ENCODE peak calls at places on chromosomes 4 and X, in five cellular contexts. One of them, this sample, is unnamed.
A peak's percentile ranks its signal among the peaks of the same experiment; 100 is the strongest.

GRCh38 chr4:95409127-95409526 is 139.6 kb downstream of the UNC5C start:
- DNase-seq in effector CD4-positive, alpha-beta T cell: no peak
- DNase-seq in stimulated activated CD4-positive, alpha-beta T cell treated with anti-CD3 and anti-CD28 coated beads, Interleukin-15, amount 100 ng/mL, for 1 hour: no peak
- DNase-seq in activated CD4-positive, alpha-beta T cell treated with anti-CD3 and anti-CD28 coated beads, Interleukin-2, amount 10 ng/mL, durations not matched to agents 7 days and 5 days: no peak
- DNase-seq in fibroblast of pulmonary artery: peak; percentile 8
- DNase-seq in this sample: peak; percentile 31

GRCh38 chr4:98747659-98748091 is 89.3 kb upstream of the TSPAN5 start:
- DNase-seq in activated CD4-positive, alpha-beta T cell treated with anti-CD3 and anti-CD28 coated beads, Interleukin-2, amount 10 ng/mL, durations not matched to agents 7 days and 5 days: no peak
- DNase-seq in effector CD4-positive, alpha-beta T cell: no peak
- DNase-seq in fibroblast of pulmonary artery: no peak
- DNase-seq in stimulated activated CD4-positive, alpha-beta T cell treated with anti-CD3 and anti-CD28 coated beads, Interleukin-15, amount 100 ng/mL, for 1 hour: no peak
- DNase-seq in this sample: no peak

GRCh38 chr4:84928089-84928488 is 38.4 kb downstream of the WDFY3 start:
- DNase-seq in stimulated activated CD4-positive, alpha-beta T cell treated with anti-CD3 and anti-CD28 coated beads, Interleukin-15, amount 100 ng/mL, for 1 hour: no peak
- DNase-seq in activated CD4-positive, alpha-beta T cell treated with anti-CD3 and anti-CD28 coated beads, Interleukin-2, amount 10 ng/mL, durations not matched to agents 7 days and 5 days: no peak
- DNase-seq in effector CD4-positive, alpha-beta T cell: no peak
- DNase-seq in fibroblast of pulmonary artery: no peak
- DNase-seq in this sample: no peak

GRCh38 chr4:186693159-186693815 is 30.4 kb downstream of the FAT1 start:
- DNase-seq in effector CD4-positive, alpha-beta T cell: no peak
- DNase-seq in activated CD4-positive, alpha-beta T cell treated with anti-CD3 and anti-CD28 coated beads, Interleukin-2, amount 10 ng/mL, durations not matched to agents 7 days and 5 days: no peak
- DNase-seq in stimulated activated CD4-positive, alpha-beta T cell treated with anti-CD3 and anti-CD28 coated beads, Interleukin-15, amount 100 ng/mL, for 1 hour: no peak
- DNase-seq in fibroblast of pulmonary artery: peak; percentile 94
- DNase-seq in this sample: peak; percentile 52

GRCh38 chr4:2862528-2862927 is 18.9 kb downstream of the ADD1 start:
- DNase-seq in activated CD4-positive, alpha-beta T cell treated with anti-CD3 and anti-CD28 coated beads, Interleukin-2, amount 10 ng/mL, durations not matched to agents 7 days and 5 days: no peak
- DNase-seq in stimulated activated CD4-positive, alpha-beta T cell treated with anti-CD3 and anti-CD28 coated beads, Interleukin-15, amount 100 ng/mL, for 1 hour: no peak
- DNase-seq in effector CD4-positive, alpha-beta T cell: no peak
- DNase-seq in fibroblast of pulmonary artery: no peak
- DNase-seq in this sample: peak; percentile 81

GRCh38 chrX:122135070-122135469 is 1049.0 kb upstream of the GRIA3 start:
- DNase-seq in effector CD4-positive, alpha-beta T cell: no peak
- DNase-seq in fibroblast of pulmonary artery: no peak
- DNase-seq in activated CD4-positive, alpha-beta T cell treated with anti-CD3 and anti-CD28 coated beads, Interleukin-2, amount 10 ng/mL, durations not matched to agents 7 days and 5 days: no peak
- DNase-seq in stimulated activated CD4-positive, alpha-beta T cell treated with anti-CD3 and anti-CD28 coated beads, Interleukin-15, amount 100 ng/mL, for 1 hour: no peak
- DNase-seq in this sample: no peak

GRCh38 chr4:133588306-133588705 is 439.2 kb downstream of the PCDH10 start:
- DNase-seq in activated CD4-positive, alpha-beta T cell treated with anti-CD3 and anti-CD28 coated beads, Interleukin-2, amount 10 ng/mL, durations not matched to agents 7 days and 5 days: no peak
- DNase-seq in fibroblast of pulmonary artery: no peak
- DNase-seq in effector CD4-positive, alpha-beta T cell: no peak
- DNase-seq in stimulated activated CD4-positive, alpha-beta T cell treated with anti-CD3 and anti-CD28 coated beads, Interleukin-15, amount 100 ng/mL, for 1 hour: no peak
- DNase-seq in this sample: no peak

GRCh38 chrX:118038614-118039365 is 77.8 kb downstream of the KLHL13 start:
- DNase-seq in effector CD4-positive, alpha-beta T cell: no peak
- DNase-seq in fibroblast of pulmonary artery: no peak
- DNase-seq in stimulated activated CD4-positive, alpha-beta T cell treated with anti-CD3 and anti-CD28 coated beads, Interleukin-15, amount 100 ng/mL, for 1 hour: no peak
- DNase-seq in activated CD4-positive, alpha-beta T cell treated with anti-CD3 and anti-CD28 coated beads, Interleukin-2, amount 10 ng/mL, durations not matched to agents 7 days and 5 days: no peak
- DNase-seq in this sample: no peak

GRCh38 chr4:183571350-183572076 is 66.7 kb downstream of the ING2 start:
- DNase-seq in fibroblast of pulmonary artery: peak; percentile 38
- DNase-seq in stimulated activated CD4-positive, alpha-beta T cell treated with anti-CD3 and anti-CD28 coated beads, Interleukin-15, amount 100 ng/mL, for 1 hour: no peak
- DNase-seq in effector CD4-positive, alpha-beta T cell: no peak
- DNase-seq in activated CD4-positive, alpha-beta T cell treated with anti-CD3 and anti-CD28 coated beads, Interleukin-2, amount 10 ng/mL, durations not matched to agents 7 days and 5 days: no peak
- DNase-seq in this sample: peak; percentile 77

GRCh38 chrX:19070555-19070994 is 51.7 kb downstream of the ADGRG2 start:
- DNase-seq in activated CD4-positive, alpha-beta T cell treated with anti-CD3 and anti-CD28 coated beads, Interleukin-2, amount 10 ng/mL, durations not matched to agents 7 days and 5 days: no peak
- DNase-seq in stimulated activated CD4-positive, alpha-beta T cell treated with anti-CD3 and anti-CD28 coated beads, Interleukin-15, amount 100 ng/mL, for 1 hour: no peak
- DNase-seq in fibroblast of pulmonary artery: no peak
- DNase-seq in effector CD4-positive, alpha-beta T cell: no peak
- DNase-seq in this sample: no peak

GRCh38 chr4:147340547-147341225 is 140.2 kb upstream of the EDNRA start:
- DNase-seq in fibroblast of pulmonary artery: peak; percentile 9
- DNase-seq in stimulated activated CD4-positive, alpha-beta T cell treated with anti-CD3 and anti-CD28 coated beads, Interleukin-15, amount 100 ng/mL, for 1 hour: no peak
- DNase-seq in effector CD4-positive, alpha-beta T cell: no peak
- DNase-seq in activated CD4-positive, alpha-beta T cell treated with anti-CD3 and anti-CD28 coated beads, Interleukin-2, amount 10 ng/mL, durations not matched to agents 7 days and 5 days: no peak
- DNase-seq in this sample: peak; percentile 62

GRCh38 chrX:24877854-24878650 is 137.7 kb downstream of the ARX start:
- DNase-seq in effector CD4-positive, alpha-beta T cell: no peak
- DNase-seq in stimulated activated CD4-positive, alpha-beta T cell treated with anti-CD3 and anti-CD28 coated beads, Interleukin-15, amount 100 ng/mL, for 1 hour: no peak
- DNase-seq in fibroblast of pulmonary artery: no peak
- DNase-seq in activated CD4-positive, alpha-beta T cell treated with anti-CD3 and anti-CD28 coated beads, Interleukin-2, amount 10 ng/mL, durations not matched to agents 7 days and 5 days: no peak
- DNase-seq in this sample: peak; percentile 38

GRCh38 chr4:71261633-71262121 is 77.1 kb upstream of the SLC4A4 start:
- DNase-seq in fibroblast of pulmonary artery: no peak
- DNase-seq in activated CD4-positive, alpha-beta T cell treated with anti-CD3 and anti-CD28 coated beads, Interleukin-2, amount 10 ng/mL, durations not matched to agents 7 days and 5 days: peak; percentile 26
- DNase-seq in stimulated activated CD4-positive, alpha-beta T cell treated with anti-CD3 and anti-CD28 coated beads, Interleukin-15, amount 100 ng/mL, for 1 hour: no peak
- DNase-seq in effector CD4-positive, alpha-beta T cell: no peak
- DNase-seq in this sample: peak; percentile 72

GRCh38 chr4:72449705-72450104 is 119.3 kb downstream of the ADAMTS3 start:
- DNase-seq in fibroblast of pulmonary artery: no peak
- DNase-seq in effector CD4-positive, alpha-beta T cell: no peak
- DNase-seq in activated CD4-positive, alpha-beta T cell treated with anti-CD3 and anti-CD28 coated beads, Interleukin-2, amount 10 ng/mL, durations not matched to agents 7 days and 5 days: no peak
- DNase-seq in stimulated activated CD4-positive, alpha-beta T cell treated with anti-CD3 and anti-CD28 coated beads, Interleukin-15, amount 100 ng/mL, for 1 hour: no peak
- DNase-seq in this sample: no peak

GRCh38 chr4:732911-733630 is 27.4 kb downstream of the PCGF3 start:
- DNase-seq in activated CD4-positive, alpha-beta T cell treated with anti-CD3 and anti-CD28 coated beads, Interleukin-2, amount 10 ng/mL, durations not matched to agents 7 days and 5 days: no peak
- DNase-seq in stimulated activated CD4-positive, alpha-beta T cell treated with anti-CD3 and anti-CD28 coated beads, Interleukin-15, amount 100 ng/mL, for 1 hour: no peak
- DNase-seq in effector CD4-positive, alpha-beta T cell: no peak
- DNase-seq in fibroblast of pulmonary artery: no peak
- DNase-seq in this sample: no peak

GRCh38 chr4:173448919-173449641 is 50.2 kb upstream of the SCRG1 start:
- DNase-seq in fibroblast of pulmonary artery: no peak
- DNase-seq in stimulated activated CD4-positive, alpha-beta T cell treated with anti-CD3 and anti-CD28 coated beads, Interleukin-15, amount 100 ng/mL, for 1 hour: no peak
- DNase-seq in effector CD4-positive, alpha-beta T cell: no peak
- DNase-seq in activated CD4-positive, alpha-beta T cell treated with anti-CD3 and anti-CD28 coated beads, Interleukin-2, amount 10 ng/mL, durations not matched to agents 7 days and 5 days: no peak
- DNase-seq in this sample: no peak

GRCh38 chrX:12007881-12008280 is 130.4 kb upstream of the FRMPD4 start:
- DNase-seq in effector CD4-positive, alpha-beta T cell: no peak
- DNase-seq in stimulated activated CD4-positive, alpha-beta T cell treated with anti-CD3 and anti-CD28 coated beads, Interleukin-15, amount 100 ng/mL, for 1 hour: no peak
- DNase-seq in activated CD4-positive, alpha-beta T cell treated with anti-CD3 and anti-CD28 coated beads, Interleukin-2, amount 10 ng/mL, durations not matched to agents 7 days and 5 days: no peak
- DNase-seq in fibroblast of pulmonary artery: peak; percentile 67
- DNase-seq in this sample: peak; percentile 71

GRCh38 chrX:51494409-51494808 is 2.0 kb downstream of the NUDT11 start:
- DNase-seq in effector CD4-positive, alpha-beta T cell: no peak
- DNase-seq in stimulated activated CD4-positive, alpha-beta T cell treated with anti-CD3 and anti-CD28 coated beads, Interleukin-15, amount 100 ng/mL, for 1 hour: no peak
- DNase-seq in fibroblast of pulmonary artery: no peak
- DNase-seq in activated CD4-positive, alpha-beta T cell treated with anti-CD3 and anti-CD28 coated beads, Interleukin-2, amount 10 ng/mL, durations not matched to agents 7 days and 5 days: no peak
- DNase-seq in this sample: peak; percentile 14

GRCh38 chr4:5545271-5545670 is 163.1 kb downstream of the EVC2 start:
- DNase-seq in stimulated activated CD4-positive, alpha-beta T cell treated with anti-CD3 and anti-CD28 coated beads, Interleukin-15, amount 100 ng/mL, for 1 hour: no peak
- DNase-seq in effector CD4-positive, alpha-beta T cell: no peak
- DNase-seq in fibroblast of pulmonary artery: no peak
- DNase-seq in activated CD4-positive, alpha-beta T cell treated with anti-CD3 and anti-CD28 coated beads, Interleukin-2, amount 10 ng/mL, durations not matched to agents 7 days and 5 days: no peak
- DNase-seq in this sample: no peak

GRCh38 chr4:1850276-1850675 is 5.7 kb downstream of the LETM1 start:
- DNase-seq in fibroblast of pulmonary artery: no peak
- DNase-seq in activated CD4-positive, alpha-beta T cell treated with anti-CD3 and anti-CD28 coated beads, Interleukin-2, amount 10 ng/mL, durations not matched to agents 7 days and 5 days: no peak
- DNase-seq in effector CD4-positive, alpha-beta T cell: no peak
- DNase-seq in stimulated activated CD4-positive, alpha-beta T cell treated with anti-CD3 and anti-CD28 coated beads, Interleukin-15, amount 100 ng/mL, for 1 hour: no peak
- DNase-seq in this sample: no peak

GRCh38 chr4:47686294-47686872 is 151.5 kb downstream of the CORIN start:
- DNase-seq in activated CD4-positive, alpha-beta T cell treated with anti-CD3 and anti-CD28 coated beads, Interleukin-2, amount 10 ng/mL, durations not matched to agents 7 days and 5 days: peak; percentile 68
- DNase-seq in stimulated activated CD4-positive, alpha-beta T cell treated with anti-CD3 and anti-CD28 coated beads, Interleukin-15, amount 100 ng/mL, for 1 hour: peak; percentile 33
- DNase-seq in effector CD4-positive, alpha-beta T cell: peak; percentile 30
- DNase-seq in fibroblast of pulmonary artery: peak; percentile 59
- DNase-seq in this sample: peak; percentile 59

GRCh38 chr4:152464030-152464823 is 71.7 kb downstream of the FBXW7 start:
- DNase-seq in stimulated activated CD4-positive, alpha-beta T cell treated with anti-CD3 and anti-CD28 coated beads, Interleukin-15, amount 100 ng/mL, for 1 hour: no peak
- DNase-seq in activated CD4-positive, alpha-beta T cell treated with anti-CD3 and anti-CD28 coated beads, Interleukin-2, amount 10 ng/mL, durations not matched to agents 7 days and 5 days: no peak
- DNase-seq in effector CD4-positive, alpha-beta T cell: no peak
- DNase-seq in fibroblast of pulmonary artery: no peak
- DNase-seq in this sample: no peak

GRCh38 chr4:7557447-7557846 is 122.7 kb upstream of the PSAPL1 start:
- DNase-seq in stimulated activated CD4-positive, alpha-beta T cell treated with anti-CD3 and anti-CD28 coated beads, Interleukin-15, amount 100 ng/mL, for 1 hour: no peak
- DNase-seq in effector CD4-positive, alpha-beta T cell: no peak
- DNase-seq in fibroblast of pulmonary artery: peak; percentile 20
- DNase-seq in activated CD4-positive, alpha-beta T cell treated with anti-CD3 and anti-CD28 coated beads, Interleukin-2, amount 10 ng/mL, durations not matched to agents 7 days and 5 days: no peak
- DNase-seq in this sample: peak; percentile 82

GRCh38 chr4:8319061-8319460 is 49.5 kb downstream of the HTRA3 start:
- DNase-seq in stimulated activated CD4-positive, alpha-beta T cell treated with anti-CD3 and anti-CD28 coated beads, Interleukin-15, amount 100 ng/mL, for 1 hour: no peak
- DNase-seq in effector CD4-positive, alpha-beta T cell: no peak
- DNase-seq in activated CD4-positive, alpha-beta T cell treated with anti-CD3 and anti-CD28 coated beads, Interleukin-2, amount 10 ng/mL, durations not matched to agents 7 days and 5 days: no peak
- DNase-seq in fibroblast of pulmonary artery: no peak
- DNase-seq in this sample: no peak

GRCh38 chr4:37981425-37981824 is 21.2 kb downstream of the PTTG2 start:
- DNase-seq in fibroblast of pulmonary artery: no peak
- DNase-seq in activated CD4-positive, alpha-beta T cell treated with anti-CD3 and anti-CD28 coated beads, Interleukin-2, amount 10 ng/mL, durations not matched to agents 7 days and 5 days: no peak
- DNase-seq in effector CD4-positive, alpha-beta T cell: no peak
- DNase-seq in stimulated activated CD4-positive, alpha-beta T cell treated with anti-CD3 and anti-CD28 coated beads, Interleukin-15, amount 100 ng/mL, for 1 hour: no peak
- DNase-seq in this sample: no peak

GRCh38 chrX:128975716-128976115 is 547.6 kb downstream of the SMARCA1 start:
- DNase-seq in effector CD4-positive, alpha-beta T cell: no peak
- DNase-seq in stimulated activated CD4-positive, alpha-beta T cell treated with anti-CD3 and anti-CD28 coated beads, Interleukin-15, amount 100 ng/mL, for 1 hour: no peak
- DNase-seq in fibroblast of pulmonary artery: peak; percentile 0
- DNase-seq in activated CD4-positive, alpha-beta T cell treated with anti-CD3 and anti-CD28 coated beads, Interleukin-2, amount 10 ng/mL, durations not matched to agents 7 days and 5 days: peak; percentile 13
- DNase-seq in this sample: peak; percentile 0

GRCh38 chrX:44875185-44875489 is 2.1 kb downstream of the KDM6A start:
- DNase-seq in stimulated activated CD4-positive, alpha-beta T cell treated with anti-CD3 and anti-CD28 coated beads, Interleukin-15, amount 100 ng/mL, for 1 hour: no peak
- DNase-seq in activated CD4-positive, alpha-beta T cell treated with anti-CD3 and anti-CD28 coated beads, Interleukin-2, amount 10 ng/mL, durations not matched to agents 7 days and 5 days: no peak
- DNase-seq in effector CD4-positive, alpha-beta T cell: no peak
- DNase-seq in fibroblast of pulmonary artery: no peak
- DNase-seq in this sample: no peak